ENCODE peak calls at places on chromosome 3, in four cellular contexts. B, A, V and R are unnamed samples.

GRCh38 chr3:16399473-16399872 is 114.0 kb downstream of the RFTN1 start:
- DNase-seq in B (no peak), A (no peak), V (peak; percentile 92), R (no peak)

GRCh38 chr3:4820296-4821121 is 158.7 kb upstream of the BHLHE40 start:
- DNase-seq in B (no peak), A (no peak), V (no peak), R (no peak)

GRCh38 chr3:50299929-50300680 is 900 bp upstream of the HYAL3 start:
- DNase-seq in B (no peak), A (no peak), V (peak; percentile 45), R (no peak)

GRCh38 chr3:141877911-141878310 is 1.5 kb downstream of the ATP1B3 start:
- DNase-seq in B (no peak), A (no peak), V (peak; percentile 52), R (no peak)

GRCh38 chr3:129504471-129505100 is 23.9 kb upstream of the RHO start:
- DNase-seq in B (no peak), A (no peak), V (no peak), R (no peak)

GRCh38 chr3:156216852-156217251 is 96.5 kb downstream of the KCNAB1 start:
- DNase-seq in B (no peak), A (no peak), V (no peak), R (peak; percentile 45)

GRCh38 chr3:52682016-52682415 is 3.7 kb downstream of the PBRM1 start:
- DNase-seq in B (no peak), A (no peak), V (peak; percentile 82), R (no peak)

GRCh38 chr3:112132554-112132953 is 494 bp downstream of the GCSAM start:
- DNase-seq in B (no peak), A (no peak), V (no peak), R (no peak)

GRCh38 chr3:72361990-72362389 is 486.3 kb downstream of the SHQ1 start:
- DNase-seq in B (no peak), A (no peak), V (no peak), R (no peak)

GRCh38 chr3:120640231-120640630 is 41.8 kb downstream of the HGD start:
- DNase-seq in B (no peak), A (no peak), V (no peak), R (no peak)

GRCh38 chr3:197226179-197226578 is 72.2 kb downstream of the DLG1 start:
- DNase-seq in B (no peak), A (no peak), V (no peak), R (no peak)

GRCh38 chr3:120369000-120369399 is 19.8 kb upstream of the LRRC58 start:
- DNase-seq in B (no peak), A (no peak), V (no peak), R (no peak)

GRCh38 chr3:69439683-69440270 is 53.9 kb upstream of the FRMD4B start:
- DNase-seq in B (no peak), A (peak; percentile 20), V (peak; percentile 40), R (no peak)

GRCh38 chr3:23421811-23422510 is 218.8 kb downstream of the UBE2E2 start:
- DNase-seq in B (no peak), A (no peak), V (no peak), R (no peak)

GRCh38 chr3:195204360-195205166 is 66.4 kb downstream of the XXYLT1 start:
- DNase-seq in B (peak; percentile 62), A (no peak), V (peak; percentile 92), R (no peak)

GRCh38 chr3:58532794-58533220 is 4.2 kb downstream of the ACOX2 start:
- DNase-seq in B (peak; percentile 50), A (peak; percentile 91), V (peak; percentile 84), R (peak; percentile 14)

GRCh38 chr3:82157952-82158351 is 396.5 kb upstream of the GBE1 start:
- DNase-seq in B (no peak), A (no peak), V (peak; percentile 18), R (no peak)

GRCh38 chr3:72520690-72521308 is 327.4 kb downstream of the SHQ1 start:
- DNase-seq in B (no peak), A (peak; percentile 39), V (peak; percentile 46), R (no peak)

GRCh38 chr3:168220609-168221008 is 124.9 kb upstream of the GOLIM4 start:
- DNase-seq in B (no peak), A (no peak), V (no peak), R (no peak)

GRCh38 chr3:22245122-22245521 is 494.1 kb upstream of the ZNF385D start:
- DNase-seq in B (no peak), A (no peak), V (peak; percentile 88), R (no peak)

GRCh38 chr3:113912551-113913246 is 35.1 kb upstream of the ZDHHC23 start:
- DNase-seq in B (peak; percentile 25), A (peak; percentile 55), V (peak; percentile 75), R (peak; percentile 13)

GRCh38 chr3:107208100-107208499 is 169.1 kb upstream of the CCDC54 start:
- DNase-seq in B (peak; percentile 30), A (no peak), V (peak; percentile 99), R (no peak)

GRCh38 chr3:109224333-109224732 is 87.8 kb downstream of the C3orf85 start:
- DNase-seq in B (no peak), A (no peak), V (no peak), R (no peak)

GRCh38 chr3:177905895-177906511 is 630.2 kb upstream of the KCNMB2 start:
- DNase-seq in B (no peak), A (no peak), V (peak; percentile 64), R (no peak)

GRCh38 chr3:65664436-65664835 is 374.3 kb downstream of the MAGI1 start:
- DNase-seq in B (no peak), A (no peak), V (no peak), R (no peak)

GRCh38 chr3:143121240-143122088 is 1.9 kb downstream of the CHST2 start:
- DNase-seq in B (no peak), A (peak; percentile 72), V (peak; percentile 72), R (no peak)

GRCh38 chr3:12294885-12295580 is 6.2 kb downstream of the PPARG start:
- DNase-seq in B (no peak), A (no peak), V (peak; percentile 78), R (no peak)

GRCh38 chr3:183253961-183254815 is 1.1 kb downstream of the B3GNT5 start:
- DNase-seq in B (no peak), A (peak; percentile 53), V (peak; percentile 50), R (peak; percentile 39)

GRCh38 chr3:125059488-125060245 is 3.9 kb upstream of the HEG1 start:
- DNase-seq in B (no peak), A (no peak), V (peak; percentile 60), R (no peak)

GRCh38 chr3:151085227-151085888 is at the start of gene MED12L:
- DNase-seq in B (peak; percentile 79), A (peak; percentile 93), V (peak; percentile 76), R (peak; percentile 93)

GRCh38 chr3:39000008-39000450 is 51.7 kb downstream of the SCN11A start:
- DNase-seq in B (peak; percentile 26), A (peak; percentile 66), V (peak; percentile 74), R (peak; percentile 31)